ENCODE peak calls at places on chromosomes 7 and 10, in ten cellular contexts. One of them, this sample, is unnamed.

GRCh38 chr10:124597677-124598165 is 136.1 kb downstream of the LHPP start:
- DNase-seq in fibroblast of gingiva: no peak
- DNase-seq in activated CD8-positive, alpha-beta T cell treated with anti-CD3 and anti-CD28 coated beads, Interleukin-2, amount 10 ng/mL, durations not matched to agents 7 days and 5 days: no peak
- DNase-seq in stimulated activated CD8-positive, alpha-beta memory T cell treated with anti-CD3 and anti-CD28 coated beads, Interleukin-2, amount 100 ng/mL, for 48 hours: no peak
- DNase-seq in body of pancreas: no peak
- DNase-seq in HTR-8/SVneo: no peak
- DNase-seq in NCI-H524: no peak
- DNase-seq in GF-D8: no peak
- DNase-seq in mesendoderm: no peak
- DNase-seq in Caki2: no peak
- DNase-seq in this sample: no peak

GRCh38 chr7:2757361-2757903 is 69.4 kb downstream of the AMZ1 start:
- DNase-seq in mesendoderm: no peak
- DNase-seq in body of pancreas: peak; percentile 62
- DNase-seq in stimulated activated CD8-positive, alpha-beta memory T cell treated with anti-CD3 and anti-CD28 coated beads, Interleukin-2, amount 100 ng/mL, for 48 hours: no peak
- DNase-seq in GF-D8: no peak
- DNase-seq in Caki2: no peak
- DNase-seq in fibroblast of gingiva: peak; percentile 81
- DNase-seq in HTR-8/SVneo: peak; percentile 59
- DNase-seq in NCI-H524: no peak
- DNase-seq in activated CD8-positive, alpha-beta T cell treated with anti-CD3 and anti-CD28 coated beads, Interleukin-2, amount 10 ng/mL, durations not matched to agents 7 days and 5 days: no peak
- DNase-seq in this sample: no peak

GRCh38 chr10:93334901-93335312 is 147.2 kb downstream of the MYOF start:
- DNase-seq in mesendoderm: peak; percentile 70
- DNase-seq in Caki2: peak; percentile 65
- DNase-seq in fibroblast of gingiva: peak; percentile 45
- DNase-seq in HTR-8/SVneo: peak; percentile 55
- DNase-seq in activated CD8-positive, alpha-beta T cell treated with anti-CD3 and anti-CD28 coated beads, Interleukin-2, amount 10 ng/mL, durations not matched to agents 7 days and 5 days: no peak
- DNase-seq in body of pancreas: no peak
- DNase-seq in GF-D8: no peak
- DNase-seq in stimulated activated CD8-positive, alpha-beta memory T cell treated with anti-CD3 and anti-CD28 coated beads, Interleukin-2, amount 100 ng/mL, for 48 hours: no peak
- DNase-seq in NCI-H524: no peak
- DNase-seq in this sample: no peak

GRCh38 chr10:92965314-92965713 is 95.3 kb upstream of the CYP26C1 start:
- DNase-seq in stimulated activated CD8-positive, alpha-beta memory T cell treated with anti-CD3 and anti-CD28 coated beads, Interleukin-2, amount 100 ng/mL, for 48 hours: no peak
- DNase-seq in body of pancreas: no peak
- DNase-seq in Caki2: no peak
- DNase-seq in activated CD8-positive, alpha-beta T cell treated with anti-CD3 and anti-CD28 coated beads, Interleukin-2, amount 10 ng/mL, durations not matched to agents 7 days and 5 days: no peak
- DNase-seq in HTR-8/SVneo: peak; percentile 10
- DNase-seq in NCI-H524: no peak
- DNase-seq in GF-D8: peak; percentile 18
- DNase-seq in mesendoderm: peak; percentile 52
- DNase-seq in fibroblast of gingiva: peak; percentile 41
- DNase-seq in this sample: peak; percentile 41

GRCh38 chr7:64934478-64934877 is 31.4 kb downstream of the ZNF273 start:
- DNase-seq in mesendoderm: no peak
- DNase-seq in body of pancreas: no peak
- DNase-seq in NCI-H524: no peak
- DNase-seq in fibroblast of gingiva: no peak
- DNase-seq in stimulated activated CD8-positive, alpha-beta memory T cell treated with anti-CD3 and anti-CD28 coated beads, Interleukin-2, amount 100 ng/mL, for 48 hours: no peak
- DNase-seq in activated CD8-positive, alpha-beta T cell treated with anti-CD3 and anti-CD28 coated beads, Interleukin-2, amount 10 ng/mL, durations not matched to agents 7 days and 5 days: no peak
- DNase-seq in GF-D8: no peak
- DNase-seq in Caki2: no peak
- DNase-seq in HTR-8/SVneo: no peak
- DNase-seq in this sample: no peak

GRCh38 chr7:96707901-96708774 is 1.5 kb downstream of the SEM1 start:
- DNase-seq in fibroblast of gingiva: peak; percentile 61
- DNase-seq in stimulated activated CD8-positive, alpha-beta memory T cell treated with anti-CD3 and anti-CD28 coated beads, Interleukin-2, amount 100 ng/mL, for 48 hours: no peak
- DNase-seq in mesendoderm: no peak
- DNase-seq in HTR-8/SVneo: no peak
- DNase-seq in GF-D8: no peak
- DNase-seq in NCI-H524: no peak
- DNase-seq in activated CD8-positive, alpha-beta T cell treated with anti-CD3 and anti-CD28 coated beads, Interleukin-2, amount 10 ng/mL, durations not matched to agents 7 days and 5 days: no peak
- DNase-seq in body of pancreas: no peak
- DNase-seq in Caki2: no peak
- DNase-seq in this sample: no peak

GRCh38 chr10:64097391-64098122 is 576.4 kb downstream of the REEP3 start:
- DNase-seq in GF-D8: no peak
- DNase-seq in fibroblast of gingiva: no peak
- DNase-seq in body of pancreas: no peak
- DNase-seq in stimulated activated CD8-positive, alpha-beta memory T cell treated with anti-CD3 and anti-CD28 coated beads, Interleukin-2, amount 100 ng/mL, for 48 hours: no peak
- DNase-seq in HTR-8/SVneo: no peak
- DNase-seq in NCI-H524: no peak
- DNase-seq in mesendoderm: no peak
- DNase-seq in Caki2: no peak
- DNase-seq in activated CD8-positive, alpha-beta T cell treated with anti-CD3 and anti-CD28 coated beads, Interleukin-2, amount 10 ng/mL, durations not matched to agents 7 days and 5 days: no peak
- DNase-seq in this sample: no peak

GRCh38 chr10:112827091-112827490 is 123.0 kb upstream of the TCF7L2 start:
- DNase-seq in Caki2: no peak
- DNase-seq in activated CD8-positive, alpha-beta T cell treated with anti-CD3 and anti-CD28 coated beads, Interleukin-2, amount 10 ng/mL, durations not matched to agents 7 days and 5 days: no peak
- DNase-seq in HTR-8/SVneo: no peak
- DNase-seq in fibroblast of gingiva: no peak
- DNase-seq in stimulated activated CD8-positive, alpha-beta memory T cell treated with anti-CD3 and anti-CD28 coated beads, Interleukin-2, amount 100 ng/mL, for 48 hours: no peak
- DNase-seq in body of pancreas: no peak
- DNase-seq in mesendoderm: no peak
- DNase-seq in GF-D8: no peak
- DNase-seq in NCI-H524: no peak
- DNase-seq in this sample: no peak

GRCh38 chr7:149772236-149772820 is 1.1 kb downstream of the ZNF467 start:
- DNase-seq in NCI-H524: no peak
- DNase-seq in Caki2: no peak
- DNase-seq in fibroblast of gingiva: no peak
- DNase-seq in activated CD8-positive, alpha-beta T cell treated with anti-CD3 and anti-CD28 coated beads, Interleukin-2, amount 10 ng/mL, durations not matched to agents 7 days and 5 days: no peak
- DNase-seq in mesendoderm: peak; percentile 45
- DNase-seq in stimulated activated CD8-positive, alpha-beta memory T cell treated with anti-CD3 and anti-CD28 coated beads, Interleukin-2, amount 100 ng/mL, for 48 hours: no peak
- DNase-seq in GF-D8: no peak
- DNase-seq in body of pancreas: peak; percentile 24
- DNase-seq in HTR-8/SVneo: peak; percentile 34
- DNase-seq in this sample: no peak

GRCh38 chr10:15325243-15326002 is 45.7 kb downstream of the FAM171A1 start:
- DNase-seq in stimulated activated CD8-positive, alpha-beta memory T cell treated with anti-CD3 and anti-CD28 coated beads, Interleukin-2, amount 100 ng/mL, for 48 hours: no peak
- DNase-seq in Caki2: peak; percentile 44
- DNase-seq in GF-D8: no peak
- DNase-seq in NCI-H524: no peak
- DNase-seq in mesendoderm: peak; percentile 46
- DNase-seq in fibroblast of gingiva: no peak
- DNase-seq in activated CD8-positive, alpha-beta T cell treated with anti-CD3 and anti-CD28 coated beads, Interleukin-2, amount 10 ng/mL, durations not matched to agents 7 days and 5 days: no peak
- DNase-seq in HTR-8/SVneo: peak; percentile 69
- DNase-seq in body of pancreas: no peak
- DNase-seq in this sample: no peak

GRCh38 chr7:2605608-2606538 is 25.9 kb upstream of the TTYH3 start:
- DNase-seq in Caki2: no peak
- DNase-seq in activated CD8-positive, alpha-beta T cell treated with anti-CD3 and anti-CD28 coated beads, Interleukin-2, amount 10 ng/mL, durations not matched to agents 7 days and 5 days: no peak
- DNase-seq in stimulated activated CD8-positive, alpha-beta memory T cell treated with anti-CD3 and anti-CD28 coated beads, Interleukin-2, amount 100 ng/mL, for 48 hours: no peak
- DNase-seq in HTR-8/SVneo: no peak
- DNase-seq in fibroblast of gingiva: no peak
- DNase-seq in body of pancreas: no peak
- DNase-seq in mesendoderm: no peak
- DNase-seq in GF-D8: no peak
- DNase-seq in NCI-H524: no peak
- DNase-seq in this sample: no peak

GRCh38 chr7:100220833-100221718 is 1.3 kb downstream of the PVRIG start:
- DNase-seq in body of pancreas: peak; percentile 23
- DNase-seq in mesendoderm: no peak
- DNase-seq in Caki2: no peak
- DNase-seq in activated CD8-positive, alpha-beta T cell treated with anti-CD3 and anti-CD28 coated beads, Interleukin-2, amount 10 ng/mL, durations not matched to agents 7 days and 5 days: peak; percentile 83
- DNase-seq in HTR-8/SVneo: no peak
- DNase-seq in NCI-H524: no peak
- DNase-seq in GF-D8: no peak
- DNase-seq in fibroblast of gingiva: no peak
- DNase-seq in stimulated activated CD8-positive, alpha-beta memory T cell treated with anti-CD3 and anti-CD28 coated beads, Interleukin-2, amount 100 ng/mL, for 48 hours: peak; percentile 71
- DNase-seq in this sample: no peak

This sample was measured in foreskin melanocyte.